ENCODE peak calls at places on chromosomes 3 and 15, in five cellular contexts. One of them, this sample, is unnamed.

GRCh38 chr3:137769321-137770065 is 5.4 kb downstream of the SOX14 start:
- DNase-seq in neural progenitor cell: peak; percentile 39
- DNase-seq in neuronal stem cell: no peak
- DNase-seq in trophoblast cell: no peak
- DNase-seq in PC-3: no peak
- DNase-seq in this sample: no peak

GRCh38 chr3:36741285-36741684 is 23.1 kb downstream of the DCLK3 start:
- DNase-seq in neural progenitor cell: peak; percentile 48
- DNase-seq in PC-3: peak; percentile 30
- DNase-seq in trophoblast cell: no peak
- DNase-seq in neuronal stem cell: no peak
- DNase-seq in this sample: peak; percentile 8

GRCh38 chr3:30848093-30848779 is 46.2 kb downstream of the GADL1 start:
- DNase-seq in neuronal stem cell: no peak
- DNase-seq in PC-3: no peak
- DNase-seq in neural progenitor cell: no peak
- DNase-seq in trophoblast cell: no peak
- DNase-seq in this sample: no peak

GRCh38 chr3:40615110-40615915 is 90.6 kb downstream of the ZNF621 start:
- DNase-seq in trophoblast cell: no peak
- DNase-seq in neuronal stem cell: peak; percentile 69
- DNase-seq in neural progenitor cell: peak; percentile 92
- DNase-seq in PC-3: no peak
- DNase-seq in this sample: no peak

GRCh38 chr3:18505056-18505455 is 79.9 kb upstream of the SATB1 start:
- DNase-seq in neural progenitor cell: no peak
- DNase-seq in PC-3: peak; percentile 8
- DNase-seq in trophoblast cell: peak; percentile 58
- DNase-seq in neuronal stem cell: no peak
- DNase-seq in this sample: peak; percentile 8

GRCh38 chr3:134711284-134711683 is 60.5 kb upstream of the KY start:
- DNase-seq in trophoblast cell: no peak
- DNase-seq in neural progenitor cell: no peak
- DNase-seq in PC-3: peak; percentile 15
- DNase-seq in neuronal stem cell: no peak
- DNase-seq in this sample: no peak

GRCh38 chr15:75114796-75115195 is 86.9 kb upstream of the C15orf39 start:
- DNase-seq in PC-3: no peak
- DNase-seq in neuronal stem cell: no peak
- DNase-seq in neural progenitor cell: no peak
- DNase-seq in trophoblast cell: no peak
- DNase-seq in this sample: no peak

GRCh38 chr3:57594144-57594543 is 3.0 kb downstream of the ARF4 start:
- DNase-seq in neuronal stem cell: no peak
- DNase-seq in neural progenitor cell: no peak
- DNase-seq in PC-3: no peak
- DNase-seq in trophoblast cell: no peak
- DNase-seq in this sample: no peak

GRCh38 chr3:147616998-147617619 is 207.9 kb downstream of the ZIC1 start:
- DNase-seq in PC-3: peak; percentile 48
- DNase-seq in neural progenitor cell: peak; percentile 63
- DNase-seq in trophoblast cell: peak; percentile 26
- DNase-seq in neuronal stem cell: no peak
- DNase-seq in this sample: no peak

GRCh38 chr3:117019082-117019713 is 309.6 kb downstream of the TUSC7 start:
- DNase-seq in neural progenitor cell: peak; percentile 87
- DNase-seq in PC-3: peak; percentile 72
- DNase-seq in neuronal stem cell: peak; percentile 64
- DNase-seq in trophoblast cell: peak; percentile 69
- DNase-seq in this sample: peak; percentile 28

GRCh38 chr3:104632947-104633346 is 733.8 kb upstream of the ALCAM start:
- DNase-seq in neuronal stem cell: no peak
- DNase-seq in trophoblast cell: no peak
- DNase-seq in neural progenitor cell: no peak
- DNase-seq in PC-3: peak; percentile 50
- DNase-seq in this sample: no peak

GRCh38 chr15:27058939-27059338 is 88.0 kb downstream of the GABRG3 start:
- DNase-seq in neural progenitor cell: no peak
- DNase-seq in trophoblast cell: no peak
- DNase-seq in neuronal stem cell: no peak
- DNase-seq in PC-3: no peak
- DNase-seq in this sample: no peak

GRCh38 chr15:96184297-96184696 is 146.2 kb upstream of the NR2F2 start:
- DNase-seq in neuronal stem cell: no peak
- DNase-seq in PC-3: no peak
- DNase-seq in neural progenitor cell: no peak
- DNase-seq in trophoblast cell: no peak
- DNase-seq in this sample: no peak

GRCh38 chr15:99104788-99105515 is at the start of gene SYNM:
- DNase-seq in neuronal stem cell: peak; percentile 82
- DNase-seq in PC-3: peak; percentile 89
- DNase-seq in trophoblast cell: peak; percentile 78
- DNase-seq in neural progenitor cell: peak; percentile 94
- DNase-seq in this sample: peak; percentile 74

GRCh38 chr3:197298858-197299854 is 744 bp upstream of the DLG1 start:
- DNase-seq in neuronal stem cell: peak; percentile 29
- DNase-seq in trophoblast cell: peak; percentile 67
- DNase-seq in PC-3: peak; percentile 77
- DNase-seq in neural progenitor cell: peak; percentile 70
- DNase-seq in this sample: peak; percentile 84

GRCh38 chr3:18443670-18444596 is 18.8 kb upstream of the SATB1 start:
- DNase-seq in neuronal stem cell: no peak
- DNase-seq in trophoblast cell: no peak
- DNase-seq in neural progenitor cell: peak; percentile 64
- DNase-seq in PC-3: peak; percentile 24
- DNase-seq in this sample: no peak

GRCh38 chr15:78811825-78812183 is 540 bp upstream of the ADAMTS7 start:
- DNase-seq in trophoblast cell: no peak
- DNase-seq in PC-3: no peak
- DNase-seq in neural progenitor cell: no peak
- DNase-seq in neuronal stem cell: no peak
- DNase-seq in this sample: no peak

GRCh38 chr3:33716227-33716626 is 1.8 kb downstream of the CLASP2 start:
- DNase-seq in neuronal stem cell: no peak
- DNase-seq in PC-3: peak; percentile 28
- DNase-seq in neural progenitor cell: no peak
- DNase-seq in trophoblast cell: no peak
- DNase-seq in this sample: peak; percentile 9

GRCh38 chr15:56469484-56469883 is 4.5 kb upstream of the MNS1 start:
- DNase-seq in neuronal stem cell: no peak
- DNase-seq in neural progenitor cell: no peak
- DNase-seq in PC-3: no peak
- DNase-seq in trophoblast cell: no peak
- DNase-seq in this sample: no peak

GRCh38 chr15:95018888-95019545 is 787.7 kb downstream of the MCTP2 start:
- DNase-seq in neural progenitor cell: no peak
- DNase-seq in neuronal stem cell: no peak
- DNase-seq in PC-3: peak; percentile 78
- DNase-seq in trophoblast cell: peak; percentile 32
- DNase-seq in this sample: peak; percentile 90

DNA sequence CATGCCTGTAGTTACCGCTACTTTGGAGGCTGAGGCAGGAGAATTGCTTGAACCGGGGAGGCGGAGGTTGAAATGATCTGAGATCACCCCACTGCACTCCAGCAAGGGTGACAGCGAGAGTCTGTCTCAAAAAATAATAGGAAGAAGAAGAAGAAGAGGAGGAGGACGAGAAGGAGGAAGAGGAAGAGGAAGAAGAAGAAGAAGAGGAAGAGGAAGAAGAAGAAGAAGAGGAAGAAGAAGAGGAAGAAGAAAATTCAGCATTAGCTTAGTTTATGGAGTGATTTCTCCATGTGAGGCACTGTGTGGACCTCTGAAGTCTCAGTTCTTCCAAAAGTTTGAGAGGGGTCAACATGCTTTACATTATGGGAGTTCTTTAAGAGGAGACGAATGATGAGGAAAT is 17.4 kb upstream of the MEGF11 start:
- DNase-seq in neuronal stem cell: no peak
- DNase-seq in neural progenitor cell: no peak
- DNase-seq in PC-3: no peak
- DNase-seq in trophoblast cell: no peak
- DNase-seq in this sample: no peak
- H3K4me3 ChIP-seq in neuronal stem cell: no peak overlapping the region
- H3K4me3 ChIP-seq in neural progenitor cell: no peak overlapping the region
- H3K4me3 ChIP-seq in PC-3: no peak overlapping the region
- H3K4me3 ChIP-seq in trophoblast cell: no peak overlapping the region
- H3K4me3 ChIP-seq in this sample: no peak overlapping the region

GRCh38 chr3:11583638-11584046 is 60.1 kb downstream of the VGLL4 start:
- DNase-seq in PC-3: no peak
- DNase-seq in trophoblast cell: no peak
- DNase-seq in neural progenitor cell: no peak
- DNase-seq in neuronal stem cell: no peak
- DNase-seq in this sample: peak; percentile 64

GRCh38 chr3:11584570-11584969 is 59.1 kb downstream of the VGLL4 start:
- DNase-seq in trophoblast cell: no peak
- DNase-seq in PC-3: no peak
- DNase-seq in neuronal stem cell: no peak
- DNase-seq in neural progenitor cell: no peak
- DNase-seq in this sample: no peak

GRCh38 chr3:11581237-11582122 is 62.2 kb downstream of the VGLL4 start:
- DNase-seq in neuronal stem cell: no peak
- DNase-seq in PC-3: no peak
- DNase-seq in neural progenitor cell: peak; percentile 37
- DNase-seq in trophoblast cell: no peak
- DNase-seq in this sample: peak; percentile 50

GRCh38 chr3:11582123-11582968 is 61.4 kb downstream of the VGLL4 start:
- DNase-seq in neuronal stem cell: no peak
- DNase-seq in PC-3: no peak
- DNase-seq in neural progenitor cell: peak; percentile 65
- DNase-seq in trophoblast cell: no peak
- DNase-seq in this sample: peak; percentile 63

DNA sequence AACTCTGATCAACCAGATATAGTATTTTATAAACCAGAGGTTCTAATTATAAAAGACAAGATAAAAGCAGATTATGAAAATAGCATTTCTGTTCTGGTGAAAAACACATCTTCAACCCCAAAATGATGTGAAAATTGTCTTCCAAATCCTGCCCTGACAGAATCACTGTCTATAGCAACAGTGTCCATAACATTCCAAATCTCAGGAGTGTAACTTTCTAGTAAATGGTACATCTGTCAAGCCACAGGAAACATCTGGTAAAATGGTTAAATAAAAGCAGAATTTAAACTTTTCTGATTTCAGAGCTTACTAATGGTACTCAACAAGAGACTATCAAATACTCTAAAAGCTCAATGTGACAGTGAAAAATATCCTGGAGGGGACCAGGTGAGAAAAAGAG is 60.5 kb downstream of the VGLL4 start:
- DNase-seq in trophoblast cell: no peak
- DNase-seq in PC-3: no peak
- DNase-seq in neural progenitor cell: no peak
- DNase-seq in neuronal stem cell: no peak
- DNase-seq in this sample: no peak
- H3K4me2 ChIP-seq in trophoblast cell: no peak overlapping the region
- H3K4me2 ChIP-seq in PC-3: no peak overlapping the region
- H3K4me2 ChIP-seq in neural progenitor cell: peak overlapping the region; percentile 98
- H3K4me2 ChIP-seq in neuronal stem cell: no peak overlapping the region
- H3K4me2 ChIP-seq in this sample: peak overlapping the region; percentile 88

DNA sequence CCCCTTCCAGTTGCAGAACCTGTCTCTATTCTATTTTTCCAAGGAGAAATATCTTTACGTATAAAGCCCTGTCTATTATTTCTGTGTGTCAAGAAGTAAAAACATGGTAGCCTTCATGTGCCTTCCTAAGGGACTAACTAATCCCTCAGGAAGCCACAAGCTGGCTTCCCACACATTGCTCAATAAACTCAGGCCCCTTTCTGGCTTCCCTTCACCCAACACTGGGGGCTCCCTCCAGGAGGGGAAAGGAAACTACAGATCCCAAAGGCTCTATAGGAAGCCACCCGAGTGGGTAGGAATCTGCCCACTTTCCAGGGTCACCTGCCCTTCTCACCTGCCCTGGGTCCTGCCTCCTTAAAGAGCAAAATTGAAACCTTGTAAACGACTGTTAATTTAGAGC is 4.6 kb downstream of the TLE3 start:
- DNase-seq in trophoblast cell: no peak
- DNase-seq in neuronal stem cell: no peak
- DNase-seq in PC-3: no peak
- DNase-seq in neural progenitor cell: no peak
- DNase-seq in this sample: no peak
- H3K9ac ChIP-seq in trophoblast cell: no peak overlapping the region
- H3K9ac ChIP-seq in neuronal stem cell: no peak overlapping the region
- H3K9ac ChIP-seq in PC-3: peak overlapping the region; percentile 29
- H3K9ac ChIP-seq in neural progenitor cell: no peak overlapping the region
- H3K9ac ChIP-seq in this sample: no peak overlapping the region

DNA sequence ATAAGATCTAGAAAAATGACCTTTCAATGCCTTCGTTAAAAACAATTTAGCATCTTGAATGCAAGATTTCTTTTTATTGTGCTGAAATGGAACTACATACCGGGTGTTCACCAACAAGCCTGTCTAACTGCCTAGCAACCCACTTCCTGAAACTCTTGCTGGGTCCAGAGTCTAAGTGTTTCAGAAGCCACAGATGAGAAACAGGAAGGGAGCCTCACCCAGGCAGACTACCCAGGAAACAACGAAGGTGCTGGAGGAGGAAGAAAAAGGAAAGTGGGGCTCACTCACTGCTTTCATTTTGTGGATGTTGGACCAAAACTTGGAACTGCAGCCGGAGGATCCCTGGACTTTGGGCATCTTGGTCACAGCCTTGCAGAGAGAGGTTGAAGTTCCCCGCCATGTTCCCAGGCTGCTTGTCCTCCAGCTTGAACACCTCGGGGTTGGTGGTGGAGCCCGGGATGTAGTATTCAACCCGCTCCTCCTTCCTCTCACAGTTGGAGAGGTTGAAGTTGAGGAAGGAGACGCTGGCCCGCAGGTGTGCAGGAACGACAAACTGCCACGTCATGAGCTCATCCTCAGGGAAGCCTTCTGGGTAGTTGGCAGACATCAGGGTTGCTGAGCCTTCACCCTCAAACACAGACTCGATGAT is 35.9 kb downstream of the CDCP1 start:
- DNase-seq in neural progenitor cell: no peak
- DNase-seq in PC-3: no peak
- DNase-seq in trophoblast cell: no peak
- DNase-seq in neuronal stem cell: no peak
- DNase-seq in this sample: no peak
- H3K4me3 ChIP-seq in neural progenitor cell: no peak overlapping the region
- H3K4me3 ChIP-seq in PC-3: no peak overlapping the region
- H3K4me3 ChIP-seq in trophoblast cell: no peak overlapping the region
- H3K4me3 ChIP-seq in neuronal stem cell: no peak overlapping the region
- H3K4me3 ChIP-seq in this sample: no peak overlapping the region

GRCh38 chr15:71396536-71397125 is 281.4 kb downstream of the THSD4 start:
- DNase-seq in PC-3: peak; percentile 1
- DNase-seq in neuronal stem cell: no peak
- DNase-seq in neural progenitor cell: no peak
- DNase-seq in trophoblast cell: no peak
- DNase-seq in this sample: no peak
- H3K4me2 ChIP-seq in PC-3: no peak overlapping the region
- H3K4me2 ChIP-seq in neuronal stem cell: no peak overlapping the region
- H3K4me2 ChIP-seq in neural progenitor cell: no peak overlapping the region
- H3K4me2 ChIP-seq in trophoblast cell: no peak overlapping the region
- H3K4me2 ChIP-seq in this sample: no peak overlapping the region

This sample was measured in mammary epithelial cell.